ENCODE peak calls at places on chromosomes 3 and 15, in four cellular contexts. P is amygdala, T is pons, O is fibroblast of pulmonary artery. C is an unnamed sample.

GRCh38 chr15:31065824-31066223 is 35.7 kb downstream of the TRPM1 start:
- DNase-seq in P (no peak), T (no peak), O (no peak), C (no peak)

GRCh38 chr15:83602021-83602420 is 51.9 kb upstream of the ADAMTSL3 start:
- DNase-seq in P (no peak), T (no peak), O (no peak), C (no peak)

GRCh38 chr15:29638781-29639180 is 183.5 kb downstream of the TJP1 start:
- DNase-seq in P (no peak), T (no peak), O (no peak), C (no peak)

GRCh38 chr15:26179906-26180305 is 316.8 kb upstream of the ATP10A start:
- DNase-seq in P (no peak), T (peak), O (no peak), C (peak)

GRCh38 chr3:174776123-174776522 is 83.0 kb upstream of the NAALADL2 start:
- DNase-seq in P (no peak), T (no peak), O (peak), C (no peak)

GRCh38 chr3:133256787-133257483 is 142.9 kb upstream of the BFSP2 start:
- DNase-seq in P (no peak), T (no peak), O (no peak), C (no peak)

GRCh38 chr15:83282859-83283812 is 1.3 kb downstream of the BNC1 start:
- DNase-seq in P (no peak), T (no peak), O (peak), C (no peak)

GRCh38 chr15:36208868-36209582 is 370.4 kb upstream of the CDIN1 start:
- DNase-seq in P (no peak), T (peak), O (peak), C (no peak)

GRCh38 chr15:45795487-45796069 is 160.7 kb downstream of the SQOR start:
- DNase-seq in P (no peak), T (peak), O (peak), C (peak)

GRCh38 chr3:189204467-189204866 is 32.7 kb downstream of the TPRG1 start:
- DNase-seq in P (no peak), T (no peak), O (no peak), C (peak)

GRCh38 chr3:167559922-167560321 is 86.1 kb upstream of the SERPINI2 start:
- DNase-seq in P (no peak), T (no peak), O (no peak), C (no peak)

GRCh38 chr15:51864408-51865056 is 35.1 kb downstream of the TMOD3 start:
- DNase-seq in P (no peak), T (no peak), O (no peak), C (no peak)

GRCh38 chr3:171225101-171225674 is 198.7 kb upstream of the SLC2A2 start:
- DNase-seq in P (no peak), T (no peak), O (no peak), C (no peak)

GRCh38 chr15:97976766-97977503 is 16.4 kb downstream of the ARRDC4 start:
- DNase-seq in P (no peak), T (no peak), O (no peak), C (no peak)

GRCh38 chr3:42499478-42499871 is 3.0 kb upstream of the VIPR1 start:
- DNase-seq in P (no peak), T (no peak), O (no peak), C (no peak)

GRCh38 chr3:160163259-160163878 is 61.9 kb upstream of the C3orf80 start:
- DNase-seq in P (no peak), T (peak), O (peak), C (peak)

GRCh38 chr3:183613366-183614293 is 21.8 kb upstream of the KLHL24 start:
- DNase-seq in P (no peak), T (peak), O (no peak), C (no peak)

GRCh38 chr3:64902991-64903390 is 215.2 kb upstream of the ADAMTS9 start:
- DNase-seq in P (no peak), T (no peak), O (peak), C (no peak)